ENCODE peak calls at places on chromosomes 16 and 17, in ten cellular contexts. R, B, H, D, F, S, J, G, Z and O are unnamed samples.

GRCh38 chr17:57861000-57861736 is 11.3 kb upstream of the MRPS23 start:
- DNase-seq in S (peak; percentile 75), J (no peak), G (peak; percentile 82), B (peak; percentile 93), D (no peak), R (no peak), Z (no peak), H (no peak), F (peak; percentile 62), O (no peak)

GRCh38 chr16:48318630-48319029 is 66.6 kb downstream of the SIAH1 start:
- DNase-seq in Z (no peak), R (no peak), J (no peak), G (no peak), H (peak; percentile 44), S (no peak), F (no peak), B (peak; percentile 29), D (no peak), O (peak; percentile 14)

GRCh38 chr16:83920894-83921491 is 22.1 kb downstream of the MLYCD start:
- DNase-seq in B (no peak), D (no peak), G (no peak), J (no peak), H (no peak), R (no peak), Z (no peak), S (no peak), F (no peak), O (no peak)

GRCh38 chr17:78409191-78409621 is 30.8 kb downstream of the PGS1 start:
- DNase-seq in J (no peak), G (peak; percentile 83), D (no peak), Z (no peak), B (no peak), R (no peak), S (peak; percentile 86), H (no peak), F (no peak), O (no peak)

GRCh38 chr17:78675836-78676235 is 98.6 kb upstream of the DNAH17 start:
- DNase-seq in B (no peak), R (no peak), G (peak; percentile 51), J (no peak), H (no peak), S (no peak), D (no peak), Z (no peak), F (no peak), O (no peak)

GRCh38 chr17:39730095-39730921 is at the start of gene MIEN1:
- DNase-seq in R (no peak), G (peak; percentile 96), D (peak; percentile 95), S (peak; percentile 97), H (peak; percentile 67), F (peak; percentile 96), Z (peak; percentile 96), J (peak; percentile 21), B (peak; percentile 85), O (no peak)

GRCh38 chr17:51154176-51154575 is 817 bp downstream of the NME1 start:
- DNase-seq in G (no peak), Z (no peak), R (no peak), J (no peak), S (no peak), D (no peak), F (no peak), B (no peak), H (peak; percentile 36), O (no peak)

GRCh38 chr17:512926-513325 is 160.3 kb upstream of the RPH3AL start:
- DNase-seq in J (no peak), Z (peak; percentile 58), S (no peak), B (peak; percentile 37), H (peak; percentile 84), D (no peak), R (peak; percentile 74), G (no peak), F (no peak), O (no peak)

GRCh38 chr16:2776500-2777139 is 460 bp downstream of the ELOB start:
- DNase-seq in G (peak; percentile 77), H (no peak), J (no peak), S (no peak), B (no peak), Z (no peak), R (no peak), D (no peak), F (peak; percentile 52), O (no peak)

GRCh38 chr16:966035-966434 is 4.7 kb downstream of the LMF1 start:
- DNase-seq in G (peak; percentile 63), R (no peak), J (no peak), B (no peak), D (no peak), S (no peak), H (no peak), Z (no peak), F (no peak), O (no peak)

GRCh38 chr17:43016216-43016615 is 6.0 kb downstream of the VAT1 start:
- DNase-seq in J (no peak), Z (no peak), G (no peak), F (no peak), S (no peak), R (no peak), H (no peak), D (no peak), B (no peak), O (no peak)

GRCh38 chr16:11876306-11876705 is 25.0 kb upstream of the RSL1D1 start:
- DNase-seq in R (no peak), J (no peak), Z (no peak), D (no peak), H (no peak), G (peak; percentile 40), B (no peak), F (no peak), S (no peak), O (no peak)

GRCh38 chr16:11875721-11876120 is 24.4 kb upstream of the RSL1D1 start:
- DNase-seq in G (no peak), R (no peak), Z (no peak), F (no peak), S (no peak), D (no peak), J (no peak), H (no peak), B (no peak), O (no peak)

GRCh38 chr16:11877374-11877773 is 26.0 kb upstream of the RSL1D1 start:
- DNase-seq in D (no peak), Z (no peak), B (no peak), F (no peak), G (no peak), J (no peak), S (no peak), H (peak; percentile 41), R (no peak), O (no peak)

GRCh38 chr16:11884035-11884434 is 31.7 kb downstream of the GSPT1 start:
- DNase-seq in R (no peak), J (no peak), S (no peak), F (no peak), D (no peak), H (no peak), G (no peak), Z (no peak), B (no peak), O (no peak)

DNA sequence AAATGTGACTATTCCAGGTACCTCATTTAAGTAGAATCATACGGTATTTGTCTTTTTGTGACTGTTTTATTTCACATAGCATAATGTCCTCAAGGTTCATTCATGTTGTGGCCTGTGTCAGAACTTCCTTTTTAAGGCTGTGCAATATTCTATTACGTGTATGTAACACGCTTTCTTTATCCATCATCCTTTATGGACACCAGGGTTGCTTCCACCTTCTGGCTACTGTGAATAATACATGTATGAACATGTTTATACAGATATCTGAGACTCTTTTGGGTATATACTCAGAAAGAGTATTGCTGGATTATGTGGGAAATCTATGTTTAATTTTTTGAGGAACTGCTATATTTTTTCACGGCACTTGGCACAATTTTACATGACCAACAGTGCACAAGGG is 28.7 kb upstream of the RSL1D1 start:
- DNase-seq in S (no peak), D (no peak), J (no peak), R (no peak), B (no peak), G (no peak), H (no peak), Z (no peak), F (no peak), O (no peak)
- TF ChIP-seq CTCF in S (no peak), D (no peak), J (no peak), R (no peak), B (no peak), G (no peak), H (no peak), Z (no peak), F (no peak), O (no peak)

DNA sequence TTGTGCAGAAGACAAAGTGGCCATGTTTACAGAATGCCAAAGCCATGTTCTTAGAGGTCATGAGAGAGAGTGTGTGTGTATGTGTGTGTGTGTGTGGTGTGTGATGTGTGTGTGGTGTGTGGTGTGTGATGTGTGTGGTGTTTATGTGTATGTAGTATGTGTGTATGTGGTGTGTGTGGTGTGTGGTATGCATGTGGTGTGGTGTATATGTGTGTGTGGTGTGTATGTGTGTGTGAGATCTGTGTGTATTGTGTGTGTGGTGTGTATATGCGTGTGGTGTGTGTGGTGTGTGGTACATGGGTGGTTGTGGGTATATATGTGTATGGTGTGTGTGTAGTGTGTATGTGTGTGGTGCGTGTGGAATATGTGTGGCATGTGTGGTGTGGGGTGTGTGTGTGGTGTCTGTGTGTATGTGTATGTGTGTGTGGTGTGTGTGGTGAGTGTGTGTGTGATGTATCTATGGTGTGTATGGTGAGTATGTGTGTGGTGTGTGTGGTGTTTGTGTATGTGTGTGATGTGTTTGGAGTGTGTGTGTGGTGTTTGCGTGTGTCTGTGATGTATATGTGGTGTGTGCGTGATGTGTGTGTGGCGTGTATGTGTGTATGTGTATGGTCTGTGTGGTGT is 8.2 kb upstream of the KRT17 start:
- DNase-seq in Z (no peak), R (no peak), D (no peak), F (no peak), G (no peak), J (no peak), B (no peak), S (no peak), H (no peak), O (no peak)
- H3K4me3 ChIP-seq in Z (no peak overlapping the region), R (no peak overlapping the region), D (no peak overlapping the region), F (no peak overlapping the region), G (no peak overlapping the region), J (no peak overlapping the region), B (no peak overlapping the region), S (no peak overlapping the region), H (no peak overlapping the region), O (no peak overlapping the region)

GRCh38 chr17:1628856-1629646 is 417 bp upstream of the SLC43A2 start:
- DNase-seq in Z (peak; percentile 95), D (peak; percentile 94), H (peak; percentile 77), F (peak; percentile 95), S (peak; percentile 96), B (peak; percentile 95), G (peak; percentile 98), J (peak; percentile 69), R (peak; percentile 56), O (peak; percentile 36)
- TF ChIP-seq CTCF in Z (peak; percentile 10), D (no peak), H (no peak), F (no peak), S (peak; percentile 58), B (no peak), G (peak; percentile 43), J (peak; percentile 23), R (no peak), O (peak; percentile 18)

DNA sequence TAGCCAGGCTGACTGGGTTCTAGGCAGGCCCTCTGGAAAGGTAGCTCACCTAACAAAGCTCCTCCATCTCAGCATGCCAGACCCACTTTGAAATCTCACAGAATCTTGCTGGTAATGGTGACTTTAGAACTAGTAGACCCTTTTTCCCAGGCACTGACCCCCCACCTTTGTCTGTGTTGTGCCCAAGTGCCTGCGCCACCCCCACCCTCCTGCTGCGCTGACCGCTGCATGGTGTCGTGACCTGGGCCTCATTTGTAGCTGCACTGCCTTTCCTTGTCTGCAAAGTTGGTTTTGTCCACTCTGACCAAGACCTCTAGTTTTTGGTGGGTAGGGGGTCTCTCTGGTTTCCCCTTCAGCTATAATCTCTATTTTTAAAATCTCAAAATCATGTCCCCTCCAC is 6.8 kb downstream of the ATXN1L start:
- DNase-seq in G (no peak), B (no peak), R (no peak), D (no peak), F (no peak), Z (no peak), S (no peak), H (no peak), J (no peak), O (no peak)
- H3K4me3 ChIP-seq in G (no peak overlapping the region), B (no peak overlapping the region), R (no peak overlapping the region), D (no peak overlapping the region), F (no peak overlapping the region), Z (no peak overlapping the region), S (no peak overlapping the region), H (no peak overlapping the region), J (no peak overlapping the region), O (no peak overlapping the region)